ENCODE peak calls at places on chromosomes 4 and X, in five cellular contexts. One of them, this sample, is unnamed.

GRCh38 chr4:92299152-92299551 is 4.6 kb upstream of the GRID2 start:
- DNase-seq in stomach: no peak
- DNase-seq in CD8-positive, alpha-beta memory T cell: no peak
- DNase-seq in IMR-90: peak; percentile 21
- DNase-seq in prostate gland: no peak
- DNase-seq in this sample: no peak

GRCh38 chr4:183171484-183172267 is 72.6 kb downstream of the WWC2 start:
- DNase-seq in CD8-positive, alpha-beta memory T cell: no peak
- DNase-seq in stomach: no peak
- DNase-seq in IMR-90: peak; percentile 25
- DNase-seq in prostate gland: no peak
- DNase-seq in this sample: peak; percentile 49

GRCh38 chr4:1985287-1985686 is 23.5 kb downstream of the NELFA start:
- DNase-seq in prostate gland: no peak
- DNase-seq in IMR-90: no peak
- DNase-seq in CD8-positive, alpha-beta memory T cell: no peak
- DNase-seq in stomach: no peak
- DNase-seq in this sample: no peak

GRCh38 chrX:115898382-115899001 is 272.1 kb upstream of the AGTR2 start:
- DNase-seq in CD8-positive, alpha-beta memory T cell: peak; percentile 64
- DNase-seq in prostate gland: no peak
- DNase-seq in stomach: peak; percentile 92
- DNase-seq in IMR-90: peak; percentile 29
- DNase-seq in this sample: peak; percentile 47

GRCh38 chr4:10577018-10577417 is 107.5 kb downstream of the CLNK start:
- DNase-seq in IMR-90: no peak
- DNase-seq in prostate gland: no peak
- DNase-seq in CD8-positive, alpha-beta memory T cell: no peak
- DNase-seq in stomach: no peak
- DNase-seq in this sample: no peak

GRCh38 chr4:165738571-165738970 is 134.5 kb upstream of the TLL1 start:
- DNase-seq in prostate gland: no peak
- DNase-seq in stomach: no peak
- DNase-seq in IMR-90: no peak
- DNase-seq in CD8-positive, alpha-beta memory T cell: no peak
- DNase-seq in this sample: no peak

GRCh38 chr4:126736133-126736518 is 896.6 kb upstream of the INTU start:
- DNase-seq in IMR-90: no peak
- DNase-seq in stomach: no peak
- DNase-seq in prostate gland: no peak
- DNase-seq in CD8-positive, alpha-beta memory T cell: no peak
- DNase-seq in this sample: no peak

GRCh38 chrX:45485682-45486081 is 285.0 kb upstream of the DIPK2B start:
- DNase-seq in CD8-positive, alpha-beta memory T cell: no peak
- DNase-seq in prostate gland: no peak
- DNase-seq in stomach: no peak
- DNase-seq in IMR-90: no peak
- DNase-seq in this sample: peak; percentile 30

GRCh38 chr4:126907389-126907788 is 725.4 kb upstream of the INTU start:
- DNase-seq in IMR-90: no peak
- DNase-seq in prostate gland: no peak
- DNase-seq in CD8-positive, alpha-beta memory T cell: no peak
- DNase-seq in stomach: no peak
- DNase-seq in this sample: no peak

GRCh38 chr4:70709551-70710080 is 12.1 kb upstream of the RUFY3 start:
- DNase-seq in prostate gland: peak; percentile 12
- DNase-seq in stomach: no peak
- DNase-seq in IMR-90: no peak
- DNase-seq in CD8-positive, alpha-beta memory T cell: no peak
- DNase-seq in this sample: no peak

GRCh38 chr4:55723403-55723802 is 87.3 kb upstream of the NMU start:
- DNase-seq in stomach: no peak
- DNase-seq in prostate gland: no peak
- DNase-seq in IMR-90: no peak
- DNase-seq in CD8-positive, alpha-beta memory T cell: no peak
- DNase-seq in this sample: no peak

GRCh38 chr4:84583871-84584373 is 995 bp downstream of the CDS1 start:
- DNase-seq in CD8-positive, alpha-beta memory T cell: no peak
- DNase-seq in IMR-90: no peak
- DNase-seq in prostate gland: no peak
- DNase-seq in stomach: no peak
- DNase-seq in this sample: peak; percentile 8

GRCh38 chr4:182219400-182219799 is 23.8 kb upstream of the TENM3 start:
- DNase-seq in IMR-90: peak; percentile 64
- DNase-seq in prostate gland: no peak
- DNase-seq in CD8-positive, alpha-beta memory T cell: no peak
- DNase-seq in stomach: no peak
- DNase-seq in this sample: peak; percentile 44

GRCh38 chr4:10173754-10174749 is 57.5 kb upstream of the WDR1 start:
- DNase-seq in CD8-positive, alpha-beta memory T cell: no peak
- DNase-seq in IMR-90: no peak
- DNase-seq in stomach: peak; percentile 90
- DNase-seq in prostate gland: peak; percentile 81
- DNase-seq in this sample: no peak

GRCh38 chr4:77600521-77601451 is 4.8 kb upstream of the CXCL13 start:
- DNase-seq in IMR-90: peak; percentile 29
- DNase-seq in stomach: peak; percentile 45
- DNase-seq in prostate gland: peak; percentile 52
- DNase-seq in CD8-positive, alpha-beta memory T cell: no peak
- DNase-seq in this sample: peak; percentile 41

GRCh38 chrX:54194982-54195588 is 12.0 kb upstream of the FAM120C start:
- DNase-seq in CD8-positive, alpha-beta memory T cell: no peak
- DNase-seq in stomach: no peak
- DNase-seq in IMR-90: no peak
- DNase-seq in prostate gland: no peak
- DNase-seq in this sample: no peak

GRCh38 chr4:16995451-16995850 is 97.0 kb upstream of the LDB2 start:
- DNase-seq in prostate gland: no peak
- DNase-seq in stomach: no peak
- DNase-seq in CD8-positive, alpha-beta memory T cell: no peak
- DNase-seq in IMR-90: no peak
- DNase-seq in this sample: peak; percentile 19

DNA sequence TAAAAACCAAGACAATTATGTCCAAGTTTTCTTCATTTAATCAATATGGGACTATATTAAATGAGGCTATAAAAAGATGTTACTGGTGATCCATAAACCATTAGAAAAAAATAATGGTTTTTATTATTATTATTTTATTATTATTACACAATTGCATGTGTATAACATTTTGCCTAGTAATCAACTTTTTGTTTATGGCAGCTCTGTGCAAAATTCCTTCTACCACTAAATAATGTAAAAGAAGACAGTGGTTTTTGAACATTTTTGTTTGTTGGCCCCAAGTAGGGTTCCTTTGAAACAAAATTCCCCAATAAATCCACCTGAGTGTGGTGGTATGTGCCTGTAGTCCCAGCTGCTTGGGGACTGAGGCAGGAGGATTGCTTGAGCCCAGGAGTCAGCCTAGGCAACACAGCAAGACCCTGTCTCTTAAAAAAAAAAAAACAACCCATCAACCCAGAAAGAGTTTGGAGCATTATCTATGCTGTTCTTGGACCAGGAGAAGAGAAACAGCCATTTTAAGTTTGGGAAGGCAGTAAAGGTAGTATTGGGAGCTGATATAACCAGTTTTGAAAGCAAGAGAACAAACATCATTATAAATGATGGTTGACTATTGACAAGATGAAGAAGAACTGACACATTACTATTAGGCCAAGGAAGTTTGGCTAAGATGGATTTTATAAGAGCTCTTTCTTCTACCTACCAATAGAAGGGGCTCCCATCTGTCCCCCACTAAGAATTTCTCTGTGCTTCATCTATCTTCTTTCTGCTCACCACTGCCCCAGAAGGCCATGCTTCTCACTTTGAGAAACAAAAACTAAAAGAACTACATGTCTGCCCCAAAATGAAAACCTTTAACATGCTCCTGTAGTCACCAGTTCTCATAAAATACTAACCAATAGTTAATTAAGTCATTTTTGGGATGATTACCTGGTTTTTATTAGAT is 2.2 kb downstream of the TMEM156 start:
- DNase-seq in IMR-90: no peak
- DNase-seq in prostate gland: no peak
- DNase-seq in CD8-positive, alpha-beta memory T cell: peak; percentile 10
- DNase-seq in stomach: no peak
- DNase-seq in this sample: no peak
- H3K4me3 ChIP-seq in IMR-90: no peak overlapping the region
- H3K4me3 ChIP-seq in prostate gland: no peak overlapping the region
- H3K4me3 ChIP-seq in CD8-positive, alpha-beta memory T cell: peak overlapping the region; percentile 58
- H3K4me3 ChIP-seq in stomach: no peak overlapping the region
- H3K4me3 ChIP-seq in this sample: no peak overlapping the region

GRCh38 chrX:140503230-140503585 is 1.7 kb downstream of the SOX3 start:
- DNase-seq in stomach: no peak
- DNase-seq in IMR-90: no peak
- DNase-seq in prostate gland: no peak
- DNase-seq in CD8-positive, alpha-beta memory T cell: no peak
- DNase-seq in this sample: no peak

GRCh38 chrX:140502491-140503229 is 2.2 kb downstream of the SOX3 start:
- DNase-seq in IMR-90: no peak
- DNase-seq in stomach: no peak
- DNase-seq in prostate gland: no peak
- DNase-seq in CD8-positive, alpha-beta memory T cell: no peak
- DNase-seq in this sample: no peak

GRCh38 chrX:140503714-140504351 is 1.0 kb downstream of the SOX3 start:
- DNase-seq in stomach: no peak
- DNase-seq in prostate gland: no peak
- DNase-seq in IMR-90: peak; percentile 7
- DNase-seq in CD8-positive, alpha-beta memory T cell: no peak
- DNase-seq in this sample: no peak

GRCh38 chrX:140505421-140506337 is 810 bp upstream of the SOX3 start:
- DNase-seq in prostate gland: no peak
- DNase-seq in IMR-90: no peak
- DNase-seq in CD8-positive, alpha-beta memory T cell: no peak
- DNase-seq in stomach: no peak
- DNase-seq in this sample: no peak

GRCh38 chrX:140504371-140505324 is at the start of gene SOX3:
- DNase-seq in IMR-90: no peak
- DNase-seq in prostate gland: no peak
- DNase-seq in stomach: no peak
- DNase-seq in CD8-positive, alpha-beta memory T cell: no peak
- DNase-seq in this sample: no peak
- H3K4me3 ChIP-seq in IMR-90: peak within 1 kb of the TSS; percentile 33
- H3K4me3 ChIP-seq in prostate gland: no peak within 1 kb of the TSS
- H3K4me3 ChIP-seq in stomach: peak within 1 kb of the TSS; percentile 43
- H3K4me3 ChIP-seq in CD8-positive, alpha-beta memory T cell: no peak within 1 kb of the TSS
- H3K4me3 ChIP-seq in this sample: no peak within 1 kb of the TSS

GRCh38 chrX:38937926-38938325 is 136.7 kb downstream of the MID1IP1 start:
- DNase-seq in IMR-90: no peak
- DNase-seq in prostate gland: no peak
- DNase-seq in CD8-positive, alpha-beta memory T cell: no peak
- DNase-seq in stomach: no peak
- DNase-seq in this sample: no peak
- H3K4me3 ChIP-seq in IMR-90: no peak overlapping the region
- H3K4me3 ChIP-seq in prostate gland: no peak overlapping the region
- H3K4me3 ChIP-seq in CD8-positive, alpha-beta memory T cell: no peak overlapping the region
- H3K4me3 ChIP-seq in stomach: no peak overlapping the region
- H3K4me3 ChIP-seq in this sample: no peak overlapping the region

DNA sequence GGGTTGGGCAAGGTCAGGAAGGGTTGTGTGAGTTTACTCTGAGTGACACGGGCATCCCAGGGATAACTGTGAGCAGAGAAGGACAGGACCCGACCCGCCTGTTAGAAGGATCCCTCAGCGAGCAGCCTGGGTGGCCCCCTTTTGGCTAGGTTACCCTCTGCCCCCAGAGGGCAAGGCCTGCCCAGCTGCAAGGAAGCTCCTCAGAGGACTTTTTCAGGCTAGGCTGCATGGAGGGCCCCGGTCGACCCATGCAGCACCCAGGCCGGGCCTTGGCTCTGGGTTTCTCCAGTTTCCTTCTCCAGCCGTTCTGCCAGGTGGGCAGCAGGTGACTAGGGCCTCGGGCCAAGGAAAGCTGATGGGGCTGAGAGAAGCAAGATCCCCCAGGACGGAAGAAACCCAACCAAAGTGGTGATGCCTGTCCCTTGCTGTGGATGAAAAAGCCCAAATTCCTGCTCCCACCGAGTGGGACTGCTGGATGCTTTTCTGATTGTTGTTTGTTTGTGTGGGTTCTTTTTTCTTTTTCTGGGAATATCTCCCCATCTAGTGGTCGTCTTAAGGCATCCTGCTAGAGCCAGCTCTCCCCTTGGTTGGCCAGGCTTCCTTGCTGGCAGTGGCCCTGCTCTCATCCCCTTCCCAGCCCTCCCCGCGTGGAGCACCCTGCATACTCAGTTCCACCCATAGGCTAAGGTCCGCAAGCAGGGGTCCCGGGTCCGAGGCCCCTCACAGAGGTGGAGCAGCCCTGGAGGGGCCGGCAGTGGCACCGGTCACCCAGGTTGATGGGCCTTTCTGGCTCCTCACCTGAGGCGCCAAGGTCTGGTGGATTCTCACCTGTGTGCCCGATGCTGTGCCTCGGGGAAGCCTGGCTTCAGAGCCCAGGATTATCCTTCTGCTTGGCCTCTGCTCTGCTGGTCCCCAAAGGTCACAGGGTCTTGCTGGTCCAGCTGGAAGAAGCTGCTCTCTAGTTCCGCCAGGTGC is 1.8 kb downstream of the ZFP92 start:
- DNase-seq in prostate gland: no peak
- DNase-seq in CD8-positive, alpha-beta memory T cell: no peak
- DNase-seq in stomach: no peak
- DNase-seq in IMR-90: no peak
- DNase-seq in this sample: no peak
- H3K4me3 ChIP-seq in prostate gland: no peak overlapping the region
- H3K4me3 ChIP-seq in CD8-positive, alpha-beta memory T cell: no peak overlapping the region
- H3K4me3 ChIP-seq in stomach: no peak overlapping the region
- H3K4me3 ChIP-seq in IMR-90: no peak overlapping the region
- H3K4me3 ChIP-seq in this sample: no peak overlapping the region

GRCh38 chr4:37675587-37676290 is 10.4 kb downstream of the RELL1 start:
- DNase-seq in CD8-positive, alpha-beta memory T cell: no peak
- DNase-seq in prostate gland: no peak
- DNase-seq in stomach: peak; percentile 51
- DNase-seq in IMR-90: no peak
- DNase-seq in this sample: no peak
- H3K4me3 ChIP-seq in CD8-positive, alpha-beta memory T cell: peak overlapping the region; percentile 29
- H3K4me3 ChIP-seq in prostate gland: no peak overlapping the region
- H3K4me3 ChIP-seq in stomach: no peak overlapping the region
- H3K4me3 ChIP-seq in IMR-90: no peak overlapping the region
- H3K4me3 ChIP-seq in this sample: no peak overlapping the region

GRCh38 chrX:130108647-130109428 is 1.5 kb downstream of the ELF4 start:
- DNase-seq in IMR-90: no peak
- DNase-seq in CD8-positive, alpha-beta memory T cell: no peak
- DNase-seq in stomach: no peak
- DNase-seq in prostate gland: no peak
- DNase-seq in this sample: no peak
- H3K4me3 ChIP-seq in IMR-90: peak overlapping the region; percentile 85
- H3K4me3 ChIP-seq in CD8-positive, alpha-beta memory T cell: peak overlapping the region; percentile 50
- H3K4me3 ChIP-seq in stomach: peak overlapping the region; percentile 61
- H3K4me3 ChIP-seq in prostate gland: peak overlapping the region; percentile 51
- H3K4me3 ChIP-seq in this sample: peak overlapping the region; percentile 54

GRCh38 chr4:143515905-143516304 is 2.4 kb downstream of the SMARCA5 start:
- DNase-seq in stomach: no peak
- DNase-seq in IMR-90: no peak
- DNase-seq in prostate gland: no peak
- DNase-seq in CD8-positive, alpha-beta memory T cell: no peak
- DNase-seq in this sample: no peak
- H3K4me3 ChIP-seq in stomach: peak overlapping the region; percentile 70
- H3K4me3 ChIP-seq in IMR-90: no peak overlapping the region
- H3K4me3 ChIP-seq in prostate gland: no peak overlapping the region
- H3K4me3 ChIP-seq in CD8-positive, alpha-beta memory T cell: peak overlapping the region; percentile 9
- H3K4me3 ChIP-seq in this sample: peak overlapping the region; percentile 89

This sample was measured in fibroblast of mammary gland.